ENCODE peak calls at places on chromosomes 4 and X, in eight cellular contexts. One of them, this sample, is unnamed. For H3K36me3, the result is how much of the 10 kb centered on the place peaks cover.

GRCh38 chrX:83416273-83416672 is 91.8 kb upstream of the POU3F4 start:
- DNase-seq in spleen: no peak
- DNase-seq in HCT116: no peak
- DNase-seq in SK-N-SH: peak
- DNase-seq in GM23338: peak
- DNase-seq in upper lobe of left lung: no peak
- DNase-seq in endothelial cell of umbilical vein: no peak
- DNase-seq in sigmoid colon: no peak
- DNase-seq in this sample: no peak

GRCh38 chrX:13009256-13009655 is 34.3 kb downstream of the TMSB4X start:
- DNase-seq in spleen: no peak
- DNase-seq in HCT116: no peak
- DNase-seq in SK-N-SH: no peak
- DNase-seq in GM23338: no peak
- DNase-seq in upper lobe of left lung: peak
- DNase-seq in endothelial cell of umbilical vein: no peak
- DNase-seq in sigmoid colon: no peak
- DNase-seq in this sample: no peak

GRCh38 chrX:48996969-48997368 is 5.1 kb downstream of the GRIPAP1 start:
- DNase-seq in spleen: no peak
- DNase-seq in HCT116: no peak
- DNase-seq in SK-N-SH: no peak
- DNase-seq in GM23338: peak
- DNase-seq in upper lobe of left lung: no peak
- DNase-seq in endothelial cell of umbilical vein: peak
- DNase-seq in sigmoid colon: no peak
- DNase-seq in this sample: no peak

GRCh38 chrX:66018585-66019309 is 21.1 kb downstream of the VSIG4 start:
- DNase-seq in spleen: no peak
- DNase-seq in HCT116: no peak
- DNase-seq in SK-N-SH: no peak
- DNase-seq in GM23338: no peak
- DNase-seq in upper lobe of left lung: no peak
- DNase-seq in endothelial cell of umbilical vein: no peak
- DNase-seq in sigmoid colon: no peak
- DNase-seq in this sample: no peak

GRCh38 chr4:84995386-84995785 is 28.9 kb upstream of the WDFY3 start:
- DNase-seq in spleen: no peak
- DNase-seq in HCT116: no peak
- DNase-seq in SK-N-SH: no peak
- DNase-seq in GM23338: no peak
- DNase-seq in upper lobe of left lung: no peak
- DNase-seq in endothelial cell of umbilical vein: no peak
- DNase-seq in sigmoid colon: no peak
- DNase-seq in this sample: no peak

GRCh38 chr4:183424109-183424751 is 20.2 kb upstream of the CDKN2AIP start:
- DNase-seq in spleen: no peak
- DNase-seq in HCT116: no peak
- DNase-seq in SK-N-SH: no peak
- DNase-seq in GM23338: no peak
- DNase-seq in upper lobe of left lung: no peak
- DNase-seq in endothelial cell of umbilical vein: no peak
- DNase-seq in sigmoid colon: no peak
- DNase-seq in this sample: no peak

GRCh38 chr4:2042207-2042946 is 16.8 kb upstream of the NAT8L start:
- DNase-seq in spleen: peak
- DNase-seq in HCT116: no peak
- DNase-seq in SK-N-SH: peak
- DNase-seq in GM23338: no peak
- DNase-seq in upper lobe of left lung: peak
- DNase-seq in endothelial cell of umbilical vein: no peak
- DNase-seq in sigmoid colon: no peak
- DNase-seq in this sample: peak

GRCh38 chrX:138858438-138858837 is 146.9 kb upstream of the FGF13 start:
- DNase-seq in spleen: no peak
- DNase-seq in HCT116: no peak
- DNase-seq in SK-N-SH: no peak
- DNase-seq in GM23338: no peak
- DNase-seq in upper lobe of left lung: no peak
- DNase-seq in endothelial cell of umbilical vein: no peak
- DNase-seq in sigmoid colon: no peak
- DNase-seq in this sample: no peak

GRCh38 chr4:85142451-85142850 is 176.0 kb upstream of the WDFY3 start:
- DNase-seq in spleen: no peak
- DNase-seq in HCT116: no peak
- DNase-seq in SK-N-SH: no peak
- DNase-seq in GM23338: no peak
- DNase-seq in upper lobe of left lung: no peak
- DNase-seq in endothelial cell of umbilical vein: no peak
- DNase-seq in sigmoid colon: no peak
- DNase-seq in this sample: no peak

GRCh38 chrX:68571292-68572256 is 72.7 kb downstream of the YIPF6 start:
- DNase-seq in spleen: no peak
- DNase-seq in HCT116: peak
- DNase-seq in SK-N-SH: no peak
- DNase-seq in GM23338: no peak
- DNase-seq in upper lobe of left lung: no peak
- DNase-seq in endothelial cell of umbilical vein: no peak
- DNase-seq in sigmoid colon: no peak
- DNase-seq in this sample: no peak

GRCh38 chrX:51456814-51457213 is 39.6 kb downstream of the NUDT11 start:
- DNase-seq in spleen: no peak
- DNase-seq in HCT116: no peak
- DNase-seq in SK-N-SH: no peak
- DNase-seq in GM23338: peak
- DNase-seq in upper lobe of left lung: no peak
- DNase-seq in endothelial cell of umbilical vein: no peak
- DNase-seq in sigmoid colon: no peak
- DNase-seq in this sample: no peak

GRCh38 chr4:120005527-120005926 is 61.1 kb downstream of the MAD2L1 start:
- DNase-seq in spleen: no peak
- DNase-seq in HCT116: no peak
- DNase-seq in SK-N-SH: no peak
- DNase-seq in GM23338: no peak
- DNase-seq in upper lobe of left lung: no peak
- DNase-seq in endothelial cell of umbilical vein: no peak
- DNase-seq in sigmoid colon: no peak
- DNase-seq in this sample: no peak
- TF ChIP-seq POLR2AphosphoS5 in spleen: no peak
- TF ChIP-seq POLR2AphosphoS5 in HCT116: no peak
- TF ChIP-seq POLR2AphosphoS5 in SK-N-SH: no peak
- TF ChIP-seq POLR2AphosphoS5 in GM23338: no peak
- TF ChIP-seq POLR2AphosphoS5 in upper lobe of left lung: no peak
- TF ChIP-seq POLR2AphosphoS5 in endothelial cell of umbilical vein: no peak
- TF ChIP-seq POLR2AphosphoS5 in sigmoid colon: no peak
- TF ChIP-seq POLR2AphosphoS5 in this sample: no peak

DNA sequence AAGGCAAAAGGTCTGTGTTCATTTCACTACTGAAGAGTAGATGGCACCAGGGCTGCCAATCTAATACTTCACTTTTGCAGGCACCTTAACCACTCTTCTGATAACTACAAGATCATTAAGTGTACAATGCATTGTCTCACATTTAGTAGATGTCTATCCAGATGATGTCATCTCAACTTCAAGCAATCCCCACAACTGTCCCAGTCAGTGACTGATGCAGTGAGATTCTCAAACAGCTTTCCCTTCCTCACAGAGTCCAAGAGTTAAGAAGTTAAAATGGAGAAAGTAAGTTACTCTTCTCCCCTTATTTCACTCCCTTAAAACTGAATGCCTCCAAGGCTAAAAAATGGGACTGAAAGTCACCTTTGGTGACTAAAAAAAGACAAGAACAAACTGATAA is 10.7 kb downstream of the AP1S2 start:
- DNase-seq in spleen: no peak
- DNase-seq in HCT116: no peak
- DNase-seq in SK-N-SH: no peak
- DNase-seq in GM23338: no peak
- DNase-seq in upper lobe of left lung: no peak
- DNase-seq in endothelial cell of umbilical vein: no peak
- DNase-seq in sigmoid colon: no peak
- DNase-seq in this sample: no peak
- H3K36me3 ChIP-seq in spleen: under half
- H3K36me3 ChIP-seq in HCT116: under half
- H3K36me3 ChIP-seq in SK-N-SH: under half
- H3K36me3 ChIP-seq in GM23338: under half
- H3K36me3 ChIP-seq in upper lobe of left lung: under half
- H3K36me3 ChIP-seq in endothelial cell of umbilical vein: under half
- H3K36me3 ChIP-seq in sigmoid colon: under half
- H3K36me3 ChIP-seq in this sample: under half

GRCh38 chr4:73603854-73604584 is 16.2 kb downstream of the RASSF6 start:
- DNase-seq in spleen: no peak
- DNase-seq in HCT116: no peak
- DNase-seq in SK-N-SH: no peak
- DNase-seq in GM23338: no peak
- DNase-seq in upper lobe of left lung: no peak
- DNase-seq in endothelial cell of umbilical vein: peak
- DNase-seq in sigmoid colon: no peak
- DNase-seq in this sample: no peak
- TF ChIP-seq POLR2AphosphoS5 in spleen: no peak
- TF ChIP-seq POLR2AphosphoS5 in HCT116: no peak
- TF ChIP-seq POLR2AphosphoS5 in SK-N-SH: no peak
- TF ChIP-seq POLR2AphosphoS5 in GM23338: no peak
- TF ChIP-seq POLR2AphosphoS5 in upper lobe of left lung: no peak
- TF ChIP-seq POLR2AphosphoS5 in endothelial cell of umbilical vein: no peak
- TF ChIP-seq POLR2AphosphoS5 in sigmoid colon: no peak
- TF ChIP-seq POLR2AphosphoS5 in this sample: no peak

DNA sequence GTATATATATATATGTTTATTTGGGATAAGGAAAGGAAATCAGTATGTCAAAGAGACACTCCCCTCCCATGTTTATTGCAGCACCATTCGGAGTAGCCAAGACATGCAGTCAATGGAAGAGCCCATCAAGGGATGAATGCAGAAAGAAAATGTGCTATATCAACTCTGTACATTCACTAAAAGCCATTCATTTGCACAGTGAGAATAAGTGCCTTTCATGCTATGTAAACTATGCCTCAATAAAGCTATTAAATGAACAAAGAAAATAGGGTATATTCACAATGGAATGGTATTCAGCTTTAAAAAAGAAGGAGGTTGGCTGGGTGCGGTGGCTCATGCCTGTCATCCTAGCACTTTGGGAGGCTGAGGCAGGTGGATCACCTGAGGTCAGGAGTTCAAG is 20.3 kb downstream of the CD99 start:
- DNase-seq in spleen: no peak
- DNase-seq in HCT116: no peak
- DNase-seq in SK-N-SH: no peak
- DNase-seq in GM23338: no peak
- DNase-seq in upper lobe of left lung: no peak
- DNase-seq in endothelial cell of umbilical vein: no peak
- DNase-seq in sigmoid colon: no peak
- DNase-seq in this sample: no peak
- H3K36me3 ChIP-seq in spleen: under half
- H3K36me3 ChIP-seq in HCT116: under half
- H3K36me3 ChIP-seq in SK-N-SH: under half
- H3K36me3 ChIP-seq in GM23338: under half
- H3K36me3 ChIP-seq in upper lobe of left lung: under half
- H3K36me3 ChIP-seq in endothelial cell of umbilical vein: under half
- H3K36me3 ChIP-seq in sigmoid colon: under half
- H3K36me3 ChIP-seq in this sample: under half